ENCODE peak calls at places on chromosomes 6 and 20, in four cellular contexts. L, Y, J and T are unnamed samples.

GRCh38 chr20:7935027-7935551 is 5.2 kb downstream of the HAO1 start:
- DNase-seq in L (no peak), Y (no peak), J (no peak), T (no peak)

GRCh38 chr20:11965602-11966001 is 47.9 kb downstream of the BTBD3 start:
- DNase-seq in L (no peak), Y (no peak), J (no peak), T (no peak)

GRCh38 chr6:136429264-136429663 is 121.0 kb downstream of the MAP7 start:
- DNase-seq in L (no peak), Y (no peak), J (no peak), T (no peak)

GRCh38 chr6:27303613-27304272 is 8.3 kb downstream of the POM121L2 start:
- DNase-seq in L (no peak), Y (no peak), J (no peak), T (no peak)

GRCh38 chr20:25043499-25044260 is 14.3 kb downstream of the ACSS1 start:
- DNase-seq in L (no peak), Y (no peak), J (no peak), T (no peak)

GRCh38 chr6:57044568-57044967 is 1.9 kb upstream of the KIAA1586 start:
- DNase-seq in L (no peak), Y (no peak), J (no peak), T (no peak)

GRCh38 chr6:13452346-13453171 is 34.8 kb downstream of the GFOD1 start:
- DNase-seq in L (no peak), Y (no peak), J (no peak), T (no peak)

GRCh38 chr6:1312193-1312443 is 220 bp downstream of the FOXQ1 start:
- DNase-seq in L (no peak), Y (no peak), J (no peak), T (no peak)

GRCh38 chr6:141077355-141078333 is 1055.1 kb upstream of the GJE1 start:
- DNase-seq in L (peak; percentile 10), Y (no peak), J (no peak), T (no peak)

GRCh38 chr6:34059136-34059731 is 86.7 kb downstream of the GRM4 start:
- DNase-seq in L (no peak), Y (no peak), J (no peak), T (peak; percentile 30)

GRCh38 chr20:51227744-51228143 is 204.8 kb upstream of the KCNG1 start:
- DNase-seq in L (no peak), Y (no peak), J (no peak), T (no peak)

GRCh38 chr20:41306061-41306727 is 11.3 kb downstream of the ZHX3 start:
- DNase-seq in L (no peak), Y (no peak), J (no peak), T (no peak)

GRCh38 chr6:9437836-9438235 is 977.0 kb downstream of the TFAP2A start:
- DNase-seq in L (no peak), Y (no peak), J (no peak), T (no peak)

GRCh38 chr20:41183831-41184230 is 46.5 kb downstream of the PLCG1 start:
- DNase-seq in L (no peak), Y (no peak), J (no peak), T (no peak)

GRCh38 chr20:25408890-25409289 is 1.4 kb downstream of the GINS1 start:
- DNase-seq in L (no peak), Y (no peak), J (no peak), T (no peak)

GRCh38 chr6:112841553-112842337 is 494.6 kb downstream of the RFPL4B start:
- DNase-seq in L (no peak), Y (no peak), J (no peak), T (no peak)

GRCh38 chr6:143238306-143238705 is 177.6 kb downstream of the AIG1 start:
- DNase-seq in L (no peak), Y (no peak), J (no peak), T (no peak)

GRCh38 chr6:43809417-43810305 is 39.6 kb downstream of the VEGFA start:
- DNase-seq in L (no peak), Y (no peak), J (no peak), T (no peak)

GRCh38 chr6:92723390-92723931 is 695.9 kb downstream of the EPHA7 start:
- DNase-seq in L (no peak), Y (no peak), J (no peak), T (no peak)

GRCh38 chr6:43716099-43716498 is 28.5 kb upstream of the MRPS18A start:
- DNase-seq in L (no peak), Y (peak; percentile 42), J (no peak), T (no peak)

GRCh38 chr6:158631678-158632537 is 12.6 kb downstream of the DYNLT1 start:
- DNase-seq in L (no peak), Y (no peak), J (no peak), T (no peak)

GRCh38 chr20:57181639-57182038 is 84.8 kb downstream of the BMP7 start:
- DNase-seq in L (no peak), Y (no peak), J (no peak), T (no peak)

GRCh38 chr20:3041818-3042504 is 1.5 kb upstream of the GNRH2 start:
- DNase-seq in L (no peak), Y (no peak), J (no peak), T (no peak)